ENCODE peak calls at places on chromosomes 1 and 21, in six cellular contexts. Y, T, Z, V, N and O are unnamed samples.

GRCh38 chr1:36658838-36659237 is 176.1 kb upstream of the CSF3R start:
- DNase-seq in Y (no peak), T (no peak), Z (no peak), V (no peak), N (no peak), O (no peak)

GRCh38 chr1:18326171-18326950 is 154.4 kb upstream of the KLHDC7A start:
- DNase-seq in Y (no peak), T (no peak), Z (no peak), V (no peak), N (no peak), O (no peak)

GRCh38 chr1:7410156-7410555 is 360.9 kb upstream of the VAMP3 start:
- DNase-seq in Y (no peak), T (no peak), Z (no peak), V (no peak), N (no peak), O (no peak)

GRCh38 chr1:167492509-167492910 is 25.8 kb downstream of the CD247 start:
- DNase-seq in Y (no peak), T (no peak), Z (no peak), V (no peak), N (no peak), O (no peak)

GRCh38 chr1:94884101-94884875 is 42.6 kb downstream of the CNN3 start:
- DNase-seq in Y (no peak), T (peak), Z (no peak), V (no peak), N (no peak), O (no peak)

GRCh38 chr1:34684246-34684645 is 70.6 kb upstream of the GJB5 start:
- DNase-seq in Y (no peak), T (no peak), Z (no peak), V (no peak), N (no peak), O (no peak)

GRCh38 chr1:9825101-9826074 is 1.6 kb upstream of the CLSTN1 start:
- DNase-seq in Y (no peak), T (peak), Z (peak), V (peak), N (peak), O (peak)

GRCh38 chr1:227748496-227749182 is 13.4 kb downstream of the SNAP47 start:
- DNase-seq in Y (no peak), T (no peak), Z (no peak), V (no peak), N (no peak), O (no peak)

GRCh38 chr1:94004924-94005323 is 95.7 kb upstream of the GCLM start:
- DNase-seq in Y (no peak), T (peak), Z (no peak), V (no peak), N (no peak), O (peak)

GRCh38 chr1:60073605-60074278 is at the start of gene C1orf87:
- DNase-seq in Y (no peak), T (no peak), Z (peak), V (no peak), N (no peak), O (no peak)

GRCh38 chr21:18840239-18840638 is 436.7 kb upstream of the TMPRSS15 start:
- DNase-seq in Y (no peak), T (peak), Z (no peak), V (no peak), N (no peak), O (peak)
- TF ChIP-seq CTCF in Y (no peak), T (peak), Z (no peak), V (no peak), N (peak), O (peak)

GRCh38 chr1:113042336-113043143 is 30.5 kb upstream of the LRIG2 start:
- DNase-seq in Y (peak), T (peak), Z (peak), V (no peak), N (peak), O (peak)
- TF ChIP-seq CTCF in Y (peak), T (peak), Z (peak), V (no peak), N (peak), O (peak)

DNA sequence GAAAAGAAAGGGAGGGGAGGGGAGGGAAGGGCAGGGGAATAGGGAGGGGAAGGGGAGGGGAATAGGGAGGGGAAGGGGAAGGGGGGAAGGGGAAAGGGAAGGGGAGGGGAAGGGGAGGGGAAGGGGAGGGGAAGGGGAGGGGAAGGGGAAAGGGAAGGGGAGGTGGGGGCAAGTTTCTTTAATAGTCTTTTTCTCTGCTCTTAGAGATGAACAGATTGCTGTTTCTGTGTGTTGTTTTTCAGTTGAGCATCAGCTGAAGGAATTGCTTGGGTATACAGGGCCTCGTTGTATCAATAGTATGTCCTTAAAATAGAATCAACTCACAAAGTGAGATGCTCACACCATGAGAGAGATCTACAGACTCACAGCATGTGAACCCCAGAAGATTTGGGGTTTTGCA is 44.8 kb upstream of the SOD1 start:
- DNase-seq in Y (no peak), T (no peak), Z (no peak), V (no peak), N (no peak), O (no peak)
- TF ChIP-seq CTCF in Y (no peak), T (no peak), Z (no peak), V (no peak), N (no peak), O (no peak)

DNA sequence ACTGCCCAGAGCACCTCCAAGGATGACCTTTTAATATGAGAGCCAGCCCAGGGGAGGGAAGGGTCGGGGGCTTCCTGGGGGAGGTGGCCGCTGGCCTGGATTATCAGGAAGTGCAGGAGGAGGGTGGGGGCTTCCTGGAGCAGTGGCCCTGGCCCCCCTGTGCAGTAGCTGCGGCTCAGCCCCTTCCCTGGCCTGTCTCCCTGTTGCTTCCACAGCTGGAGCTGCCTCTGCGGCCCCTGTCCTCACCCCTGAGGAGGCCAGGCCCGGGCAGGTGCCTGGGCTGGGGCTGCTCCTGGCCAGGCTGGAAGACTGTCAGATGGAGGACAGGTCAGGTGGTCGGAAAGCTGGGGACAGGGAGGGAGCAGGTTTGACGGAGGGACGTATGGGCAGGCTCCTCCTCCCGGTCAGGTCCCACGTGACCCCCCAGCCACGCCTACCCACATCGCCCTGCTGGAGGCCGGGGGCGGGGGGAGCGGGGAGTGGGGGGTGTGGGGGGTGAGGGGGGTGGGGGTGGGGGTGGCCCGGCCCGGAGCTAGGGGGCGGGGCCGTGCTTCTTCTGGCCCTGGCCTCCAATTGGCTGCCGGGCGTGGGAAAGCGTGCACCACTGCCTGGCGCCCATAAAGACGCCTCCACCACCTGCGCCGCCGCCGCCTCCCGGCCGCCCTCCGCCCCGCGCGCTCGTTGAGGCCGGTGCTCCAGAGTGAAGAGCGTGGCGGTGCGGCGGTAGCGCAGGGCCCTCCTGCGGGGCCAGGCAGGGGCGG is 10.2 kb upstream of the TNFRSF14 start:
- DNase-seq in Y (no peak), T (peak), Z (peak), V (peak), N (peak), O (peak)
- TF ChIP-seq CTCF in Y (no peak), T (no peak), Z (no peak), V (no peak), N (no peak), O (no peak)

DNA sequence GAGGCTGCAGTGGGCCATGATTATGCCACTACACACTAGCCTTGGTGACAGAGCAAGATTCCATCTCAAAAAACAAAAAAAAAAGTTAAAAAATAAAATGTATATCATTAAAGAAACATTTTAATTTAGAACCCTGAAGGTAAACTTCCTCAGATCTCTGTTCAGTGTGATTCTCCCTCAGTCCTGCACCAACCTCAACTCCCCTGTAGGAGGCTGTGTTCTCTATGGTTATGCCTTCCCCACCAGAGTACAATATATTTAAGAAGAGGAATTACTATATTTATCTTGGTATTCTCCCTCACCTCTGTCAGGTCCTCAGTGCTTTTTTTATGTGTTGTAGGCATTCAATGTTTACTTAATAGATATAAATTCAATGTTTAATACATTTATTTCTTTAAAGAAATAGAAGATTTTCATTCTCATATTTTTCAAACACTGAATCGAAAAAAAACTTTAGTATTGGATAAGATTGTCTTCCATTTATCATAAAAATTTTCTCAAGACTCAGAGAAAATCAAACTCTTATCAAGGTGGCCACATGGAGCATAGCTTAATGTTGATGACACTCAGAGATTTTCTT is 4.8 kb upstream of the LRRC8B start:
- DNase-seq in Y (no peak), T (peak), Z (no peak), V (peak), N (peak), O (peak)
- TF ChIP-seq CTCF in Y (peak), T (peak), Z (peak), V (peak), N (peak), O (peak)

GRCh38 chr1:46735708-46736324 is 16.9 kb upstream of the EFCAB14 start:
- DNase-seq in Y (no peak), T (peak), Z (no peak), V (no peak), N (peak), O (peak)
- TF ChIP-seq CTCF in Y (peak), T (peak), Z (peak), V (no peak), N (peak), O (peak)